ENCODE peak calls at places on chromosomes 7 and 10, in seven cellular contexts. V, C, E, G, A, W and Q are unnamed samples.

GRCh38 chr7:1663243-1663642 is 6.8 kb upstream of the ELFN1 start:
- DNase-seq in G (no peak), A (peak), W (no peak), E (no peak), V (no peak), C (no peak), Q (no peak)

GRCh38 chr7:41219276-41219675 is 483.6 kb downstream of the INHBA start:
- DNase-seq in G (no peak), E (no peak), A (no peak), C (no peak), V (no peak), W (peak), Q (no peak)

GRCh38 chr10:35058134-35058533 is 32.0 kb downstream of the CUL2 start:
- DNase-seq in C (no peak), G (no peak), W (peak), A (no peak), E (no peak), V (peak), Q (no peak)

GRCh38 chr10:96017227-96017687 is 26.1 kb upstream of the CCNJ start:
- DNase-seq in C (no peak), G (peak), W (peak), A (peak), E (no peak), V (peak), Q (peak)

GRCh38 chr10:49610735-49611165 is 640 bp downstream of the SLC18A3 start:
- DNase-seq in C (no peak), E (no peak), V (no peak), A (no peak), G (no peak), W (no peak), Q (no peak)

GRCh38 chr7:97580205-97580604 is 151.7 kb upstream of the TAC1 start:
- DNase-seq in C (no peak), W (no peak), V (no peak), E (no peak), G (no peak), A (peak), Q (no peak)

GRCh38 chr7:15330943-15331342 is 230.9 kb downstream of the AGMO start:
- DNase-seq in G (no peak), E (no peak), V (no peak), W (no peak), A (no peak), C (no peak), Q (no peak)

GRCh38 chr7:125746510-125746909 is 816.9 kb upstream of the POT1 start:
- DNase-seq in E (no peak), W (no peak), C (no peak), A (no peak), G (no peak), V (no peak), Q (no peak)

GRCh38 chr7:13731643-13732042 is 257.8 kb downstream of the ETV1 start:
- DNase-seq in C (no peak), W (no peak), G (no peak), A (no peak), E (no peak), V (no peak), Q (no peak)

GRCh38 chr7:20385121-20385520 is 54.4 kb downstream of the ITGB8 start:
- DNase-seq in W (peak), C (no peak), V (no peak), G (no peak), A (no peak), E (no peak), Q (no peak)

GRCh38 chr7:55019329-55019690 is 493 bp downstream of the EGFR start:
- DNase-seq in C (peak), W (no peak), V (no peak), E (no peak), G (no peak), A (peak), Q (no peak)

GRCh38 chr7:5666361-5666760 is 115.1 kb downstream of the RNF216 start:
- DNase-seq in E (no peak), G (no peak), V (no peak), C (no peak), A (peak), W (no peak), Q (no peak)

GRCh38 chr7:261341-262250 is 28.4 kb upstream of the FOXL3 start:
- DNase-seq in G (no peak), E (no peak), A (no peak), V (no peak), C (peak), W (no peak), Q (no peak)

GRCh38 chr7:70614237-70614984 is 517.5 kb upstream of the GALNT17 start:
- DNase-seq in E (peak), A (peak), G (peak), C (peak), W (peak), V (no peak), Q (no peak)

GRCh38 chr10:1672001-1672781 is 65.1 kb downstream of the ADARB2 start:
- DNase-seq in W (no peak), C (no peak), G (no peak), A (peak), V (no peak), E (no peak), Q (no peak)

GRCh38 chr7:81161459-81162075 is 242.7 kb upstream of the SEMA3C start:
- DNase-seq in E (no peak), C (no peak), A (no peak), W (peak), G (no peak), V (peak), Q (no peak)

DNA sequence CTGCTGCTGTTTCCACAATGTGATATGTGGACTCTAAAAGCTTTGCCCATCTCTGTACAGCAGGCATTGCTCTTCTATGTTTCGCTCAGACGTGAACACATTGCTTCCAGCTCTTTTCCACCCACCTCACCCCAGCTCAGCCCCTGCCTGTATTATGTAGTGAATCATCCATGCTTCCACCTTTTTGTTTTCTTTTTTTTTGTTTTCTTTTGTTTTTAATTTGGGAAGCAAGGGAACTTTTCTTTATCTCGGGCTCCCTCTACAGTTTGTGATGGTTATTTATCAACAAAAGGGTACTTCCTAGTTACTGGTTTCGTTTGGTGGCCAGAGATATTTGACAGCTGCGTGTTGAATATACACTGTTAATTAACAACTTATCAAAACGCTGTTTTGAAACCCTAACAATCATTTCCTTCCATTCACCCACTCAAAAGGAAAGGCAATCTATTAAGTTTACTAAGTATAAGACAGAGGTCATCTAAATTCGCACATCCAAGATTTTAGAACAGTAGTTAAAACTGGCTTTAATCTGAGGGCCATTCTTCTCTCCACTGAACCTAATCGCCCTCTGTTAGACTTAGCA is 127.9 kb upstream of the STK17A start:
- DNase-seq in W (peak), V (peak), C (no peak), E (no peak), A (no peak), G (peak), Q (no peak)
- TF ChIP-seq CTCF in W (peak), V (peak), C (peak), E (no peak), A (peak), G (peak), Q (peak)

GRCh38 chr10:89283174-89283987 is 18.5 kb upstream of the IFIT2 start:
- DNase-seq in G (no peak), V (no peak), W (peak), C (no peak), E (no peak), A (no peak), Q (no peak)
- H3K4me3 ChIP-seq in G (no peak), V (peak), W (peak), C (peak), E (peak), A (no peak), Q (no peak)

GRCh38 chr10:24501312-24501711 is 222.4 kb downstream of the ARHGAP21 start:
- DNase-seq in G (no peak), E (no peak), V (no peak), C (no peak), W (no peak), A (no peak), Q (no peak)

GRCh38 chr10:24505759-24506158 is 217.9 kb downstream of the ARHGAP21 start:
- DNase-seq in V (no peak), C (no peak), G (no peak), A (no peak), E (no peak), W (peak), Q (no peak)

GRCh38 chr10:24503627-24504320 is 219.9 kb downstream of the ARHGAP21 start:
- DNase-seq in G (peak), E (no peak), C (no peak), A (peak), V (peak), W (peak), Q (peak)
- TF ChIP-seq CTCF in G (peak), E (peak), C (peak), A (peak), V (peak), W (peak), Q (peak)

GRCh38 chr7:130986271-130986690 is 252.3 kb upstream of the KLF14 start:
- DNase-seq in C (no peak), E (no peak), G (no peak), V (no peak), W (peak), A (no peak), Q (no peak)

GRCh38 chr7:130982160-130982638 is 248.2 kb upstream of the KLF14 start:
- DNase-seq in V (peak), G (peak), E (no peak), W (peak), C (no peak), A (no peak), Q (peak)

GRCh38 chr7:130987092-130987491 is 253.1 kb upstream of the KLF14 start:
- DNase-seq in C (no peak), E (no peak), V (peak), A (no peak), W (no peak), G (no peak), Q (no peak)

GRCh38 chr7:130985361-130985760 is 251.4 kb upstream of the KLF14 start:
- DNase-seq in W (no peak), V (no peak), A (no peak), C (no peak), E (no peak), G (no peak), Q (no peak)

GRCh38 chr7:130982651-130983050 is 248.6 kb upstream of the KLF14 start:
- DNase-seq in V (no peak), A (no peak), C (no peak), W (no peak), G (no peak), E (no peak), Q (no peak)
- H3K4me3 ChIP-seq in V (no peak), A (no peak), C (no peak), W (no peak), G (no peak), E (no peak), Q (no peak)

DNA sequence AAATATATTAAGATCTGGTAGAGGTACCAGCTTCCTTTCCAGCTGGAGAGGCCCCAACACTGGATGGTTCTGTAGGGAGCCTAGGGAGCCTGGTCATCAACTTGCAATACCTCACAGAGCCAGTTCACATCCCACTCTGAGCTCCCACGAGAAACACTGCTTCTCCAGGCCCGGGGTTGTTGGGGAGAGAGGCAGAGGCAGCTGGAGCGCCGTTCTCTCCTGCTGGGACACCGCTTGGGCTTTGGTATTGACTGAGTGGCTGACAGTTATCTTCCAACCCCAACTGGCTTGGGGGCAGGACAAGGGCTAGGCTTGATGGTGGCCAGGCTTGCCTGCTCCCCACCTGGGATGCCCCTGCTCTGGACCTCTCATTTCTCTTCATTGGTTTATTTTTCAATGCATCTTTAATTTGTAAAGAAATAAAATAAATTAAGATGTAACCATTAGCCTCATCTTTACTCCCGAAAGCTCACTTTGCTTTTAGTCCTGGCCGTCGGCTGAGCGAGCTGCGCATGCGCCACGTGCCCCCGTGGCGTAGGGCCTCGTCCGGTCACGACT is 10.0 kb upstream of the CHCHD1 start:
- DNase-seq in G (peak), W (peak), V (peak), C (peak), A (peak), E (no peak), Q (no peak)
- TF ChIP-seq CTCF in G (no peak), W (peak), V (no peak), C (no peak), A (peak), E (no peak), Q (no peak)

GRCh38 chr7:42445691-42446090 is 208.7 kb upstream of the GLI3 start:
- DNase-seq in A (no peak), G (no peak), W (peak), C (no peak), V (no peak), E (no peak), Q (no peak)

DNA sequence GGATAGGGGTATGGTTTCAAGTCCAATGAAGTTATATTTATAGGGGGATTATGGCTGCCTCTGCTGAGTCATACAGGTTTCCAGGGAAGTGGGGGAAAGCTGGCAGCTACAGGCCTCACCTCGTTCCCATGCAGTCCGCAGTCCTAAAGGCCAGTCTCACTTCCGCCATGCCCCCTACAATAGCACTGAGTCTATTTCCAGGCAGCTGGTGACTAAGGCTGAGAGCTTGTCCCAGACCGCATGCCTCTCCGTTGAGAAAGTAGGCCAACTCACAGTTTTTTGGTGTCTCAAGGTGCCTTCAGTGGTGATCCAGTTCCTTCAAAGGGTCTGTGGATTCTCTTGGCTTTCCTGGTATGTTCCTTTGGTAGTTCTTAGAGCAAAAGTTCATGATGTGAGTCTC is 203.9 kb upstream of the GLI3 start:
- DNase-seq in W (no peak), C (no peak), A (no peak), V (no peak), G (no peak), E (no peak), Q (no peak)
- H3K4me3 ChIP-seq in W (no peak), C (no peak), A (no peak), V (no peak), G (no peak), E (no peak), Q (no peak)

GRCh38 chr10:3455385-3456334 is 283.1 kb upstream of the PITRM1 start:
- DNase-seq in E (no peak), A (peak), C (no peak), W (no peak), V (no peak), G (no peak), Q (no peak)

GRCh38 chr10:3451516-3452185 is 279.1 kb upstream of the PITRM1 start:
- DNase-seq in W (no peak), G (no peak), E (no peak), C (no peak), A (peak), V (no peak), Q (no peak)

GRCh38 chr10:3452683-3453388 is 280.3 kb upstream of the PITRM1 start:
- DNase-seq in W (peak), A (no peak), E (no peak), V (no peak), G (no peak), C (no peak), Q (no peak)

GRCh38 chr10:3452234-3452633 is 279.7 kb upstream of the PITRM1 start:
- DNase-seq in C (no peak), A (peak), E (no peak), G (no peak), W (peak), V (no peak), Q (no peak)
- TF ChIP-seq CTCF in C (peak), A (peak), E (peak), G (peak), W (peak), V (no peak), Q (no peak)